ENCODE peak calls at places on chromosomes 11 and 22, in nine cellular contexts. One of them, this sample, is unnamed.

GRCh38 chr11:34238533-34238932 is 119.3 kb downstream of the ABTB2 start:
- DNase-seq in fibroblast of mammary gland: peak; percentile 63
- DNase-seq in cardiac muscle cell: peak; percentile 85
- DNase-seq in heart left ventricle: no peak
- DNase-seq in sigmoid colon: no peak
- DNase-seq in HCT116: no peak
- DNase-seq in spleen: no peak
- DNase-seq in endodermal cell: peak; percentile 32
- DNase-seq in choroid plexus epithelial cell: peak; percentile 11
- DNase-seq in this sample: no peak

GRCh38 chr11:65606876-65607613 is 7.0 kb downstream of the MAP3K11 start:
- DNase-seq in fibroblast of mammary gland: peak; percentile 92
- DNase-seq in cardiac muscle cell: peak; percentile 99
- DNase-seq in heart left ventricle: peak; percentile 96
- DNase-seq in sigmoid colon: peak; percentile 99
- DNase-seq in HCT116: peak; percentile 89
- DNase-seq in spleen: peak; percentile 90
- DNase-seq in endodermal cell: peak; percentile 100
- DNase-seq in choroid plexus epithelial cell: peak; percentile 96
- DNase-seq in this sample: peak; percentile 88

GRCh38 chr22:20905415-20906386 is 11.5 kb upstream of the CRKL start:
- DNase-seq in fibroblast of mammary gland: peak; percentile 40
- DNase-seq in cardiac muscle cell: no peak
- DNase-seq in heart left ventricle: no peak
- DNase-seq in sigmoid colon: no peak
- DNase-seq in HCT116: no peak
- DNase-seq in spleen: no peak
- DNase-seq in endodermal cell: no peak
- DNase-seq in choroid plexus epithelial cell: no peak
- DNase-seq in this sample: no peak

GRCh38 chr11:116946414-116946813 is 109.0 kb upstream of the APOA1 start:
- DNase-seq in fibroblast of mammary gland: no peak
- DNase-seq in cardiac muscle cell: peak; percentile 17
- DNase-seq in heart left ventricle: no peak
- DNase-seq in sigmoid colon: no peak
- DNase-seq in HCT116: no peak
- DNase-seq in spleen: no peak
- DNase-seq in endodermal cell: no peak
- DNase-seq in choroid plexus epithelial cell: peak; percentile 51
- DNase-seq in this sample: no peak

GRCh38 chr11:69530278-69531070 is 49.0 kb downstream of the LINC01488 start:
- DNase-seq in fibroblast of mammary gland: no peak
- DNase-seq in cardiac muscle cell: no peak
- DNase-seq in heart left ventricle: no peak
- DNase-seq in sigmoid colon: peak; percentile 66
- DNase-seq in HCT116: no peak
- DNase-seq in spleen: peak; percentile 80
- DNase-seq in endodermal cell: peak; percentile 32
- DNase-seq in choroid plexus epithelial cell: no peak
- DNase-seq in this sample: no peak

GRCh38 chr11:100515087-100515486 is 172.0 kb upstream of the ARHGAP42 start:
- DNase-seq in fibroblast of mammary gland: no peak
- DNase-seq in cardiac muscle cell: peak; percentile 6
- DNase-seq in heart left ventricle: no peak
- DNase-seq in sigmoid colon: no peak
- DNase-seq in HCT116: no peak
- DNase-seq in spleen: no peak
- DNase-seq in endodermal cell: peak; percentile 58
- DNase-seq in choroid plexus epithelial cell: peak; percentile 84
- DNase-seq in this sample: no peak

GRCh38 chr22:43955883-43956286 is 643 bp downstream of the SAMM50 start:
- DNase-seq in fibroblast of mammary gland: peak; percentile 12
- DNase-seq in cardiac muscle cell: peak; percentile 34
- DNase-seq in heart left ventricle: no peak
- DNase-seq in sigmoid colon: no peak
- DNase-seq in HCT116: no peak
- DNase-seq in spleen: no peak
- DNase-seq in endodermal cell: no peak
- DNase-seq in choroid plexus epithelial cell: no peak
- DNase-seq in this sample: no peak

GRCh38 chr11:6520265-6520664 is 23.2 kb downstream of the DNHD1 start:
- DNase-seq in fibroblast of mammary gland: no peak
- DNase-seq in cardiac muscle cell: no peak
- DNase-seq in heart left ventricle: no peak
- DNase-seq in sigmoid colon: no peak
- DNase-seq in HCT116: no peak
- DNase-seq in spleen: no peak
- DNase-seq in endodermal cell: no peak
- DNase-seq in choroid plexus epithelial cell: no peak
- DNase-seq in this sample: no peak

GRCh38 chr22:30290679-30291333 is 1.5 kb upstream of the CASTOR1 start:
- DNase-seq in fibroblast of mammary gland: peak; percentile 73
- DNase-seq in cardiac muscle cell: peak; percentile 87
- DNase-seq in heart left ventricle: peak; percentile 93
- DNase-seq in sigmoid colon: peak; percentile 97
- DNase-seq in HCT116: no peak
- DNase-seq in spleen: peak; percentile 87
- DNase-seq in endodermal cell: peak; percentile 73
- DNase-seq in choroid plexus epithelial cell: peak; percentile 86
- DNase-seq in this sample: no peak

GRCh38 chr11:914204-914603 is 3.6 kb upstream of the CHID1 start:
- DNase-seq in fibroblast of mammary gland: no peak
- DNase-seq in cardiac muscle cell: no peak
- DNase-seq in heart left ventricle: no peak
- DNase-seq in sigmoid colon: no peak
- DNase-seq in HCT116: no peak
- DNase-seq in spleen: peak; percentile 77
- DNase-seq in endodermal cell: no peak
- DNase-seq in choroid plexus epithelial cell: no peak
- DNase-seq in this sample: no peak

GRCh38 chr11:12198261-12198925 is 88.0 kb downstream of the MICAL2 start:
- DNase-seq in fibroblast of mammary gland: no peak
- DNase-seq in cardiac muscle cell: no peak
- DNase-seq in heart left ventricle: no peak
- DNase-seq in sigmoid colon: no peak
- DNase-seq in HCT116: no peak
- DNase-seq in spleen: no peak
- DNase-seq in endodermal cell: no peak
- DNase-seq in choroid plexus epithelial cell: no peak
- DNase-seq in this sample: no peak

GRCh38 chr11:132007184-132007583 is 636.8 kb downstream of the NTM start:
- DNase-seq in fibroblast of mammary gland: no peak
- DNase-seq in cardiac muscle cell: no peak
- DNase-seq in heart left ventricle: no peak
- DNase-seq in sigmoid colon: no peak
- DNase-seq in HCT116: no peak
- DNase-seq in spleen: no peak
- DNase-seq in endodermal cell: no peak
- DNase-seq in choroid plexus epithelial cell: no peak
- DNase-seq in this sample: no peak
- H3K4me3 ChIP-seq in fibroblast of mammary gland: no peak overlapping the region
- H3K4me3 ChIP-seq in cardiac muscle cell: no peak overlapping the region
- H3K4me3 ChIP-seq in heart left ventricle: no peak overlapping the region
- H3K4me3 ChIP-seq in sigmoid colon: no peak overlapping the region
- H3K4me3 ChIP-seq in HCT116: no peak overlapping the region
- H3K4me3 ChIP-seq in spleen: no peak overlapping the region
- H3K4me3 ChIP-seq in endodermal cell: no peak overlapping the region
- H3K4me3 ChIP-seq in choroid plexus epithelial cell: no peak overlapping the region
- H3K4me3 ChIP-seq in this sample: no peak overlapping the region

DNA sequence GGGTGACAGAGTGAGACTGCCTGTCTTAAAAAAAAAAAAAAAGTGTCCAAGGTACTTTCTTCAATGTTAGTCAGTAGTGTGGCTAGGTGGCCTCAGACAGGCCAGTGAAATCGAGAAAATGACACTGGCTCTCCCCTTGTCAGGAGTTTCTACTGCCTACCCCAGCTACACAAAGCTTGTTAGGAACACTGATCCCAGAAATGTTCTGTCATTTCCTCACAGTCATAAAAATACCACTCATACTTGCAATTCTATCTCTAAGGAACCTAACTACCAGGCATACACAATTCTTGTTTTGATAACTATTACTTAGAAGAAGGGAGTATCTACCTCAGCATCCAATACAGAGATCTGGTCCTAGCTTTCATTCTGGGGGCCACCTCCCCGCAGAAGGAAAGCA is 31.3 kb downstream of the ATP6V1E1 start:
- DNase-seq in fibroblast of mammary gland: no peak
- DNase-seq in cardiac muscle cell: no peak
- DNase-seq in heart left ventricle: no peak
- DNase-seq in sigmoid colon: no peak
- DNase-seq in HCT116: no peak
- DNase-seq in spleen: no peak
- DNase-seq in endodermal cell: no peak
- DNase-seq in choroid plexus epithelial cell: peak; percentile 38
- DNase-seq in this sample: no peak
- TF ChIP-seq CTCF in fibroblast of mammary gland: no peak
- TF ChIP-seq CTCF in cardiac muscle cell: no peak
- TF ChIP-seq CTCF in heart left ventricle: no peak
- TF ChIP-seq CTCF in sigmoid colon: no peak
- TF ChIP-seq CTCF in HCT116: no peak
- TF ChIP-seq CTCF in spleen: no peak
- TF ChIP-seq CTCF in endodermal cell: no peak
- TF ChIP-seq CTCF in choroid plexus epithelial cell: no peak
- TF ChIP-seq CTCF in this sample: no peak

GRCh38 chr11:85737738-85738137 is 51.7 kb upstream of the CCDC89 start:
- DNase-seq in fibroblast of mammary gland: no peak
- DNase-seq in cardiac muscle cell: no peak
- DNase-seq in heart left ventricle: no peak
- DNase-seq in sigmoid colon: no peak
- DNase-seq in HCT116: no peak
- DNase-seq in spleen: no peak
- DNase-seq in endodermal cell: no peak
- DNase-seq in choroid plexus epithelial cell: no peak
- DNase-seq in this sample: no peak
- H3K4me3 ChIP-seq in fibroblast of mammary gland: no peak overlapping the region
- H3K4me3 ChIP-seq in cardiac muscle cell: no peak overlapping the region
- H3K4me3 ChIP-seq in heart left ventricle: no peak overlapping the region
- H3K4me3 ChIP-seq in sigmoid colon: no peak overlapping the region
- H3K4me3 ChIP-seq in HCT116: no peak overlapping the region
- H3K4me3 ChIP-seq in spleen: no peak overlapping the region
- H3K4me3 ChIP-seq in endodermal cell: no peak overlapping the region
- H3K4me3 ChIP-seq in choroid plexus epithelial cell: no peak overlapping the region
- H3K4me3 ChIP-seq in this sample: no peak overlapping the region

DNA sequence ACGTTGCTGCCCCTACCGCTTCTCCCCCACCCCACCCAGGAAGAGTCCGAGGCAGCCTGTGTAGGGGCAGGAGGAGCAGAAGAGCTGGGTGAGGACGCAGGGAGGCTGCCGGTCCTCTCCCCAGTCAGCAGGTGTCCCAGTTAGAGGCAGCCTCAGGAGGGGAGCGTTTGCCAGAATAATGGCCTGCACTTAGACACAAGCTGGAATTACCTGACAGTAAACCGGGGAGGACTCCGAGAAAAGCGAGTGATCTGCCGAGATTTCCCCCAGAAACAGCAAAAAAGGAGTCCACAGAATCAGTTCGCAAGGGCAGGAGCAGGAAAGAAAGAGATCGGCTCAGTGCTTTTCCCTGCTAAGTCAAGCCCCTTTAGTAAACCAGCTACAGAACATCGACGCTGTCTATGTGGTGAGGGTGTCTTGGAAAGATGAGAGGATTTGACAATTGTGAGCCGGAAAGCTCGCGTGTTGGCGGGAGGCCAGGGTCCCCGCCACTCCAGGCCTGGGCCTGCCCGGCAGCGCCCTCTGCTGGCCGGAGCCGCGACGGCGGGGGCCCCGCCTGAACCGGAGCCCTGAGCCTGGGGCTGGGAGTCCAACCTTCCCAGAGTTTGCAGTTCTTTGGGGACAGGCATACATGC is 17.7 kb upstream of the THRSP start:
- DNase-seq in fibroblast of mammary gland: peak; percentile 57
- DNase-seq in cardiac muscle cell: peak; percentile 76
- DNase-seq in heart left ventricle: peak; percentile 80
- DNase-seq in sigmoid colon: peak; percentile 91
- DNase-seq in HCT116: peak; percentile 27
- DNase-seq in spleen: peak; percentile 94
- DNase-seq in endodermal cell: peak; percentile 93
- DNase-seq in choroid plexus epithelial cell: peak; percentile 64
- DNase-seq in this sample: no peak
- TF ChIP-seq CTCF in fibroblast of mammary gland: no peak
- TF ChIP-seq CTCF in cardiac muscle cell: peak; percentile 99
- TF ChIP-seq CTCF in heart left ventricle: peak; percentile 99
- TF ChIP-seq CTCF in sigmoid colon: peak; percentile 99
- TF ChIP-seq CTCF in HCT116: peak; percentile 99
- TF ChIP-seq CTCF in spleen: peak; percentile 87
- TF ChIP-seq CTCF in endodermal cell: peak; percentile 99
- TF ChIP-seq CTCF in choroid plexus epithelial cell: peak; percentile 69
- TF ChIP-seq CTCF in this sample: peak; percentile 100

This sample was measured in HFF-Myc.